ENCODE peak calls at places on chromosome 7, in six cellular contexts. C, M, U, H, K and P are unnamed samples.
A peak's percentile ranks its signal among the peaks of the same experiment; 100 is the strongest.

GRCh38 chr7:107048783-107049418 is 4.4 kb downstream of the PRKAR2B start:
- DNase-seq in C (no peak), M (no peak), U (no peak), H (no peak), K (no peak), P (peak; percentile 22)

GRCh38 chr7:17651926-17652385 is 288.3 kb downstream of the SNX13 start:
- DNase-seq in C (peak; percentile 90), M (peak; percentile 64), U (peak; percentile 79), H (peak; percentile 91), K (no peak), P (peak; percentile 86)

GRCh38 chr7:111554086-111554485 is 8.2 kb downstream of the IMMP2L start:
- DNase-seq in C (no peak), M (no peak), U (no peak), H (no peak), K (no peak), P (no peak)

GRCh38 chr7:51860305-51860704 is 543.7 kb upstream of the COBL start:
- DNase-seq in C (no peak), M (no peak), U (no peak), H (no peak), K (no peak), P (no peak)

GRCh38 chr7:71488308-71488707 is 356.4 kb downstream of the GALNT17 start:
- DNase-seq in C (no peak), M (no peak), U (no peak), H (peak; percentile 64), K (no peak), P (peak; percentile 8)

GRCh38 chr7:157428554-157428945 is 91.7 kb downstream of the DNAJB6 start:
- DNase-seq in C (no peak), M (no peak), U (no peak), H (no peak), K (no peak), P (no peak)

GRCh38 chr7:22860784-22861482 is 38.3 kb upstream of the TOMM7 start:
- DNase-seq in C (no peak), M (peak; percentile 36), U (peak; percentile 22), H (no peak), K (no peak), P (no peak)

GRCh38 chr7:96380111-96380512 is 58.2 kb upstream of the SLC25A13 start:
- DNase-seq in C (no peak), M (no peak), U (no peak), H (no peak), K (no peak), P (no peak)

GRCh38 chr7:122136033-122136432 is 8.0 kb downstream of the AASS start:
- DNase-seq in C (no peak), M (no peak), U (no peak), H (no peak), K (no peak), P (peak; percentile 2)

GRCh38 chr7:14579971-14580370 is 322.6 kb downstream of the DGKB start:
- DNase-seq in C (no peak), M (no peak), U (no peak), H (no peak), K (no peak), P (no peak)
- H3K9ac ChIP-seq in C (no peak overlapping the region), M (no peak overlapping the region), U (no peak overlapping the region), H (no peak overlapping the region), K (no peak overlapping the region), P (no peak overlapping the region)

GRCh38 chr7:5677538-5678294 is 103.7 kb downstream of the RNF216 start:
- DNase-seq in C (peak; percentile 78), M (peak; percentile 70), U (peak; percentile 63), H (peak; percentile 57), K (no peak), P (peak; percentile 89)
- H3K4me1 ChIP-seq in C (peaks cover 23% of the 10 kb centered on the region), M (peaks cover 8% of the 10 kb centered on the region), U (peaks cover 11% of the 10 kb centered on the region), H (peaks cover 16% of the 10 kb centered on the region), K (peaks cover 50% of the 10 kb centered on the region), P (peaks cover 37% of the 10 kb centered on the region)

GRCh38 chr7:25952277-25953057 is 199.5 kb upstream of the NFE2L3 start:
- DNase-seq in C (no peak), M (no peak), U (no peak), H (no peak), K (no peak), P (no peak)
- H3K9ac ChIP-seq in C (no peak overlapping the region), M (no peak overlapping the region), U (no peak overlapping the region), H (no peak overlapping the region), K (no peak overlapping the region), P (no peak overlapping the region)

GRCh38 chr7:46738165-46738564 is 817.1 kb upstream of the IGFBP3 start:
- DNase-seq in C (peak; percentile 69), M (no peak), U (no peak), H (no peak), K (no peak), P (no peak)
- H3K4me1 ChIP-seq in C (peaks cover 7% of the 10 kb centered on the region), M (no peaks in the 10 kb centered on the region), U (no peaks in the 10 kb centered on the region), H (no peaks in the 10 kb centered on the region), K (no peaks in the 10 kb centered on the region), P (no peaks in the 10 kb centered on the region)

GRCh38 chr7:44799939-44800338 is 3.5 kb downstream of the PPIA start:
- DNase-seq in C (no peak), M (no peak), U (no peak), H (no peak), K (no peak), P (no peak)
- H3K9ac ChIP-seq in C (no peak overlapping the region), M (no peak overlapping the region), U (no peak overlapping the region), H (peak overlapping the region; percentile 11), K (no peak overlapping the region), P (peak overlapping the region; percentile 20)